ENCODE peak calls at places on chromosomes 11 and 22, in ten cellular contexts. S is SK-N-SH, P is HepG2, N is GM23338, J is mammary epithelial cell, A is HCT116, D is H9, B is astrocyte, R is OCI-LY7, I is endothelial cell of umbilical vein. X is an unnamed sample. For H4K20me1, the result is how much of the 10 kb centered on the place peaks cover.

GRCh38 chr11:108838804-108839128 is 173.9 kb downstream of the DDX10 start:
- DNase-seq in S (no peak), P (no peak), N (no peak), J (no peak), A (no peak), D (no peak), B (no peak), R (no peak), I (no peak), X (no peak)

GRCh38 chr11:62458212-62459002 is 39.6 kb downstream of the SCGB1A1 start:
- DNase-seq in S (no peak), P (peak), N (no peak), J (no peak), A (no peak), D (no peak), B (no peak), R (no peak), I (no peak), X (no peak)

GRCh38 chr11:16925495-16926065 is 88.6 kb downstream of the PLEKHA7 start:
- DNase-seq in S (peak), P (peak), N (peak), J (peak), A (peak), D (peak), B (peak), R (no peak), I (peak), X (peak)

GRCh38 chr11:69052343-69053168 is 3.8 kb downstream of the TPCN2 start:
- DNase-seq in S (no peak), P (no peak), N (no peak), J (no peak), A (no peak), D (no peak), B (no peak), R (peak), I (no peak), X (no peak)

GRCh38 chr22:32823024-32823730 is 21.7 kb downstream of the TIMP3 start:
- DNase-seq in S (peak), P (peak), N (peak), J (no peak), A (peak), D (peak), B (no peak), R (peak), I (no peak), X (no peak)

GRCh38 chr11:85725510-85726258 is 39.7 kb upstream of the CCDC89 start:
- DNase-seq in S (no peak), P (no peak), N (no peak), J (peak), A (peak), D (no peak), B (peak), R (no peak), I (peak), X (peak)

GRCh38 chr11:69207165-69207889 is 51.6 kb downstream of the SMIM38 start:
- DNase-seq in S (no peak), P (no peak), N (no peak), J (no peak), A (no peak), D (no peak), B (no peak), R (no peak), I (no peak), X (no peak)

GRCh38 chr11:93278976-93279375 is 51.6 kb upstream of the DEUP1 start:
- DNase-seq in S (no peak), P (no peak), N (no peak), J (no peak), A (no peak), D (no peak), B (no peak), R (no peak), I (no peak), X (no peak)

GRCh38 chr11:105177658-105178057 is 38.1 kb upstream of the CARD18 start:
- DNase-seq in S (no peak), P (no peak), N (no peak), J (peak), A (no peak), D (no peak), B (peak), R (no peak), I (peak), X (peak)

GRCh38 chr11:76371170-76371569 is 9.8 kb downstream of the THAP12 start:
- DNase-seq in S (no peak), P (no peak), N (no peak), J (peak), A (peak), D (no peak), B (peak), R (no peak), I (peak), X (peak)

GRCh38 chr11:32510039-32510438 is 73.6 kb upstream of the EIF3M start:
- DNase-seq in S (no peak), P (no peak), N (peak), J (no peak), A (no peak), D (no peak), B (no peak), R (no peak), I (no peak), X (no peak)

GRCh38 chr11:109978895-109979294 is 114.3 kb upstream of the ZC3H12C start:
- DNase-seq in S (no peak), P (no peak), N (no peak), J (peak), A (no peak), D (no peak), B (no peak), R (no peak), I (peak), X (peak)

DNA sequence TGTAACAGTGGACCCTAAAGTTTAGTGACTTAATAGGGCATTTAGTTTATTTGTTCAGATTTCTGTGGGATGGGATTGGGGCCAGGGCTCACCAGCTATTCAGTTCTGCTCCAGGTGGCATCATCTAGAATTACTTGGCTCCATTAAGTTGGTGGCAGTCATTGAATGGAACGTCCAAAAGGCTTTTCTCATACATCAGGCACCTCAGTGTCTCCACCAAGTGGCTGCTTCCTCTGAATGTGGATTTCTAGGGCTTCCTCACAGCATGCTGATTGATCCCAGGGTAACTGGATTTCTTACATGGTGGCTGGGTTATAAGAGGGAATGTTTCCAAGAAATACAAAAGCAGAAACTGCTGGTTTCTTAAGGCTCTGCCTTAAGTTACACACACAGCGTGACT is 34.7 kb downstream of the USP47 start:
- DNase-seq in S (no peak), P (peak), N (peak), J (no peak), A (peak), D (peak), B (no peak), R (no peak), I (no peak), X (no peak)
- H4K20me1 ChIP-seq in S (under half), P (under half), N (under half), J (under half), A (under half), D (under half), B (half or more), R (under half), I (under half), X (under half)

DNA sequence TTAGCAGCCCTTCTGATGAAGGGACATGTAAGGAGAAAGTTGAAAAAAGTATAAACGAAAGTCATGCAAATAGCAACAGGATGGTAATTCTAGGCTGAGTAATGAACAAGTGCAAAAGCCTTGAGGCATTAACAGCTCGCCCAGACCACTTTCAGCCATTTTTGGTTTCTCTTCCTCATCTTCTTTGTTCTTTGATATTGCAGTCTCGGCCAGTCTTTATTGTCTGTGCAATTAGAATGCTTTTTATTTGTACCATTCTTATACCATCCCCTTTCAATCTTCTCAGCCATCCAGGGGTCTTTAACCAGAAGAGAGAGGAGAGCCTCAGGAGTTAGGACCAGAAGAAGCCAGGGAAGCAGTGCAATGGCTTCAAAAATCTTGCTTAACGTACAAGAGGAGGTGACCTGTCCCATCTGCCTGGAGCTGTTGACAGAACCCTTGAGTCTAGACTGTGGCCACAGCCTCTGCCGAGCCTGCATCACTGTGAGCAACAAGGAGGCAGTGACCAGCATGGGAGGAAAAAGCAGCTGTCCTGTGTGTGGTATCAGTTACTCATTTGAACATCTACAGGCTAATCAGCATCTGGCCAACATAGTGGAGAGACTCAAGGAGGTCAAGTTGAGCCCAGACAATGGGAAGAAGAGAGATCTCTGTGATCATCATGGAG is 7.3 kb downstream of the TRIM34 start:
- DNase-seq in S (no peak), P (no peak), N (no peak), J (no peak), A (no peak), D (no peak), B (no peak), R (peak), I (no peak), X (no peak)
- H2AFZ ChIP-seq in S (no peak), P (no peak), N (no peak), J (no peak), A (no peak), D (no peak), B (no peak), R (peak), I (no peak), X (no peak)

GRCh38 chr11:15280393-15280792 is 165.7 kb downstream of the INSC start:
- DNase-seq in S (no peak), P (no peak), N (no peak), J (no peak), A (no peak), D (no peak), B (no peak), R (no peak), I (no peak), X (no peak)

GRCh38 chr11:15278129-15278528 is 163.4 kb downstream of the INSC start:
- DNase-seq in S (no peak), P (no peak), N (no peak), J (no peak), A (no peak), D (no peak), B (peak), R (no peak), I (no peak), X (peak)

GRCh38 chr11:15275141-15275540 is 160.4 kb downstream of the INSC start:
- DNase-seq in S (no peak), P (no peak), N (no peak), J (no peak), A (no peak), D (no peak), B (no peak), R (no peak), I (no peak), X (no peak)

DNA sequence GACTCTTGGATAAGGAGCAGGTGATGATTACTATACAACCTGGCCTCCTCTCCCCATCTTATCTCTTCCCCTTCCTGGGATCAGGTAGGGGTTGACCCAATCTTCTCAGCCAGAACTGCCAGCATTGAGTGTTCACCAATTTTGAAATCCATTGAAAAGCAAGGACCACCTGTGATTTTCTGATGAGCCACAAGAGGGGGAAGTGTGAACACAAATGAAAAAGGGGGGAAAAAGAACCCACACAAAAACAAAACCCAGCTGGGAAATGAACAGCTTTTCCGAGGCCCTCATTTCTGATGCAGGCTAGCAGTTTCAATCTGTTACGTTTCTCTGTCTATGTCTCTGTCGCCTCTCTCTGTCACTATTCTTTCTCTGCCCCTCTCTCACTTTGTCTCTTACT is 161.9 kb downstream of the INSC start:
- DNase-seq in S (peak), P (no peak), N (peak), J (no peak), A (peak), D (no peak), B (no peak), R (no peak), I (no peak), X (peak)
- TF ChIP-seq CTCF in S (peak), P (peak), N (peak), J (no peak), A (peak), D (peak), B (peak), R (peak), I (no peak), X (no peak)

GRCh38 chr11:73747762-73748161 is 13.1 kb downstream of the RAB6A start:
- DNase-seq in S (no peak), P (peak), N (no peak), J (no peak), A (no peak), D (no peak), B (no peak), R (no peak), I (no peak), X (no peak)
- H4K20me1 ChIP-seq in S (half or more), P (under half), N (half or more), J (under half), A (under half), D (under half), B (half or more), R (under half), I (under half), X (under half)

X was measured in fibroblast of lung.